ENCODE peak calls at places on chromosomes 11 and 22, in seven cellular contexts. R is DND-41, Z is GM23338, E is cardiac muscle cell, I is lower lobe of right lung, N is heart left ventricle, L is mammary epithelial cell. M is an unnamed sample.
A peak's percentile ranks its signal among the peaks of the same experiment; 100 is the strongest.

GRCh38 chr11:58059011-58059358 is 28.2 kb downstream of the OR6Q1 start:
- DNase-seq in R (no peak), Z (peak; percentile 80), E (peak; percentile 93), I (no peak), N (no peak), L (peak; percentile 78), M (no peak)

GRCh38 chr11:2366271-2366670 is 10.8 kb upstream of the CD81 start:
- DNase-seq in R (no peak), Z (no peak), E (peak; percentile 42), I (no peak), N (peak; percentile 66), L (no peak), M (peak; percentile 50)

GRCh38 chr11:16782226-16782919 is 43.9 kb downstream of the C11orf58 start:
- DNase-seq in R (no peak), Z (no peak), E (no peak), I (no peak), N (no peak), L (no peak), M (no peak)

GRCh38 chr11:47861762-47862161 is 13.6 kb upstream of the NUP160 start:
- DNase-seq in R (no peak), Z (no peak), E (peak; percentile 65), I (no peak), N (no peak), L (no peak), M (no peak)

GRCh38 chr11:17703951-17704350 is 15.4 kb upstream of the MYOD1 start:
- DNase-seq in R (no peak), Z (peak; percentile 43), E (peak; percentile 17), I (no peak), N (no peak), L (no peak), M (no peak)

GRCh38 chr11:131688056-131688693 is 317.8 kb downstream of the NTM start:
- DNase-seq in R (peak; percentile 67), Z (peak; percentile 82), E (peak; percentile 71), I (peak; percentile 62), N (peak; percentile 77), L (peak; percentile 43), M (peak; percentile 88)

GRCh38 chr11:120748485-120748814 is 236.9 kb downstream of the GRIK4 start:
- DNase-seq in R (no peak), Z (no peak), E (no peak), I (no peak), N (no peak), L (no peak), M (no peak)

GRCh38 chr11:10518123-10518522 is 22.9 kb downstream of the RNF141 start:
- DNase-seq in R (no peak), Z (no peak), E (no peak), I (no peak), N (no peak), L (peak; percentile 72), M (no peak)

GRCh38 chr11:36361472-36361871 is 65.4 kb downstream of the PRR5L start:
- DNase-seq in R (no peak), Z (no peak), E (no peak), I (no peak), N (no peak), L (peak; percentile 51), M (no peak)

GRCh38 chr11:100498780-100499179 is 188.3 kb upstream of the ARHGAP42 start:
- DNase-seq in R (no peak), Z (no peak), E (no peak), I (no peak), N (no peak), L (no peak), M (no peak)

GRCh38 chr11:65379698-65380459 is 2.6 kb downstream of the SLC25A45 start:
- DNase-seq in R (no peak), Z (no peak), E (no peak), I (no peak), N (no peak), L (no peak), M (no peak)

GRCh38 chr11:12285106-12285505 is 92.3 kb upstream of the PARVA start:
- DNase-seq in R (no peak), Z (no peak), E (peak; percentile 91), I (no peak), N (no peak), L (peak; percentile 65), M (no peak)

GRCh38 chr11:122220321-122220720 is 104.3 kb upstream of the BLID start:
- DNase-seq in R (no peak), Z (no peak), E (no peak), I (no peak), N (no peak), L (no peak), M (no peak)

GRCh38 chr11:130190371-130190881 is 30.8 kb downstream of the ST14 start:
- DNase-seq in R (no peak), Z (no peak), E (no peak), I (no peak), N (no peak), L (no peak), M (peak; percentile 77)

GRCh38 chr11:14312736-14313438 is 46.1 kb downstream of the RRAS2 start:
- DNase-seq in R (no peak), Z (no peak), E (no peak), I (no peak), N (no peak), L (no peak), M (no peak)

GRCh38 chr11:86287468-86287796 is 14.6 kb upstream of the HIKESHI start:
- DNase-seq in R (no peak), Z (no peak), E (no peak), I (no peak), N (no peak), L (no peak), M (no peak)

GRCh38 chr11:86294026-86294425 is 8.0 kb upstream of the HIKESHI start:
- DNase-seq in R (no peak), Z (no peak), E (no peak), I (no peak), N (no peak), L (no peak), M (no peak)

GRCh38 chr11:86288776-86289507 is 13.1 kb upstream of the HIKESHI start:
- DNase-seq in R (no peak), Z (no peak), E (peak; percentile 6), I (no peak), N (no peak), L (no peak), M (no peak)

GRCh38 chr11:86291466-86292262 is 10.4 kb upstream of the HIKESHI start:
- DNase-seq in R (peak; percentile 60), Z (peak; percentile 85), E (peak; percentile 63), I (no peak), N (no peak), L (peak; percentile 70), M (no peak)

DNA sequence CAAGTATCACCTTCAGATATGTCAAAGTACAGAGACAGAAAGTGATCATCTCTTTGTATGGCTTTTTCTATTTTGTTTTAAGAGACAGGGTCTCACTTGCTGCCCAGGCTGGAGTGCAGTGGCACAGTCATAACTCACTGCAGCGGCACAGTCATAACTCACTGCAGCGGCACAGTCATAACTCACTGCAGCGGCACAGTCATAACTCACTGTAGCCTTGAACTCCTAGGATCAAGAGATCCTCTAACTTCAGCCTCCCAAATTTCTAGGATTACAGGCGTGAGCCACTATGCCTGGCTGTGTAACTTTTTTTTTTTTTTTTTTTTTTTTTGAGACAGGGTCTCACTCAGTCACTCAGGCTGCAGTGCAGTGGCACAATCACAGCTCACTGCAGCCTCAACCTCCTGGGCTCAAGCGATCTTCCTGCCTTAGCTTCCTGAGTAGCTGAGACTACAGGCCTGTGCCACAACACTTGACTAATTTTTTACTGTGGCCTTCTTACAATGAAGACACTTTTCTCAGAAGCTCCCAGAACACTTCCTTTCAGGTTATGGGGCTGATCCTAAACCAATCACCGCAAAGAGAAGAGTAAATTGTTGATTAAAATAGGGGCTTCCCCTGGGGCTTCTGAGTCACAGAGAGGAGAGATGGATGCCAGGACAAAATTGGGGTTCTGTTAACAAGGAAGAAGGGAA is 9.0 kb upstream of the HIKESHI start:
- DNase-seq in R (no peak), Z (no peak), E (no peak), I (no peak), N (no peak), L (no peak), M (no peak)
- H3K27ac ChIP-seq in R (no peak overlapping the region), Z (no peak overlapping the region), E (no peak overlapping the region), I (no peak overlapping the region), N (no peak overlapping the region), L (no peak overlapping the region), M (no peak overlapping the region)

GRCh38 chr11:34874202-34874601 is 42.0 kb downstream of the APIP start:
- DNase-seq in R (no peak), Z (no peak), E (no peak), I (no peak), N (no peak), L (no peak), M (no peak)
- H3K4me1 ChIP-seq in R (no peaks in the 10 kb centered on the region), Z (no peaks in the 10 kb centered on the region), E (no peaks in the 10 kb centered on the region), I (no peaks in the 10 kb centered on the region), N (no peaks in the 10 kb centered on the region), L (no peaks in the 10 kb centered on the region), M (no peaks in the 10 kb centered on the region)

GRCh38 chr22:37157516-37158289 is 8.0 kb upstream of the IL2RB start:
- DNase-seq in R (no peak), Z (no peak), E (peak; percentile 16), I (no peak), N (no peak), L (peak; percentile 63), M (peak; percentile 46)

GRCh38 chr22:37162221-37163095 is 12.7 kb upstream of the IL2RB start:
- DNase-seq in R (peak; percentile 30), Z (no peak), E (no peak), I (no peak), N (peak; percentile 33), L (no peak), M (peak; percentile 17)

GRCh38 chr22:37158963-37159290 is 9.2 kb upstream of the IL2RB start:
- DNase-seq in R (no peak), Z (no peak), E (no peak), I (no peak), N (no peak), L (no peak), M (no peak)

GRCh38 chr22:37161442-37161841 is 11.7 kb upstream of the IL2RB start:
- DNase-seq in R (peak; percentile 24), Z (peak; percentile 38), E (no peak), I (no peak), N (peak; percentile 25), L (no peak), M (no peak)

DNA sequence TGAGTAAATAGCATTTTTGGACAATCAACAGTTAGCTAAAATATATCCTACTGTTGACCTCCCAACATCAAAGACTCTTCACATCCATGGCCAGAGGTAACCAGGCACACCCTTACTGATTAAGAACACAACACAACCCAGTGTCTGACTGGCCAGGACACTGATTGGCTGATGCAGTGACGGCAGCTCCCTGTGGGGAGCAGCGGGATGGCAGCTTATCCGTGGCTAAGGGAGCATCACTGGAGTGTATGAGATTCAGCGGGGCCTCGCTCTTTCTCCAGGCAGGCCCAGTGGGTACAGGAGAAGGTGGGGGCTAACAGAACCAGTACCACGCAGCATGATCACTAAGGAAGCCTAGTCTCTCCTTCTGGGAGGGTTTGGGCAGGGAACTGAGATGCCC is 10.3 kb upstream of the IL2RB start:
- DNase-seq in R (no peak), Z (peak; percentile 32), E (no peak), I (no peak), N (peak; percentile 25), L (no peak), M (no peak)
- H3K27ac ChIP-seq in R (no peak overlapping the region), Z (no peak overlapping the region), E (no peak overlapping the region), I (no peak overlapping the region), N (no peak overlapping the region), L (no peak overlapping the region), M (no peak overlapping the region)

DNA sequence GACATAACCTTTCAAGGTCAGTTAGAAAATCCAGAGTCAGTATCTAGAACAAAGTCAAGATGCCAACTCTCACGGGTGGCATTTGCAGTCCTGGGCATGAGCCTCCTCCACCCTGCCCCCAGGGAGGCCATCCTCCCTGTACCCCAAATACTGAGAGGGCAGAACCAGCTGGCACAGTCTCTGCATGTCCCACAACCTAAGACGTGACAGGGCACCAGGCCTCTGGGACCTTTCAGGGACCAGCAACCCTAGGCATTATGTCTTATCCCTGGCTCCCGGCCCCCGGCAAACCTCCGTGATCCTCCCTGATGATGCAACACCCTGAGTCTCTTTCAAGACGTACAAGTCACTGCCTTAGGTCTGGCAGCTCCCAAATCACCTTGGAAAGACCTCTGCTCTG is 2.0 kb downstream of the MB start:
- DNase-seq in R (no peak), Z (no peak), E (peak; percentile 55), I (no peak), N (no peak), L (no peak), M (no peak)
- H3K4me1 ChIP-seq in R (peaks cover 11% of the 10 kb centered on the region), Z (no peaks in the 10 kb centered on the region), E (peaks cover 74% of the 10 kb centered on the region), I (no peaks in the 10 kb centered on the region), N (peaks cover 23% of the 10 kb centered on the region), L (no peaks in the 10 kb centered on the region), M (no peaks in the 10 kb centered on the region)

M was measured in left lung.